ENCODE peak calls at places on chromosomes 11 and 22, in eight cellular contexts. A, U, M, E, W, O, V and Q are unnamed samples.

GRCh38 chr11:102062106-102062505 is 14.9 kb downstream of the CFAP300 start:
- DNase-seq in V (no peak), M (no peak), W (no peak), E (no peak), A (no peak), O (no peak), U (no peak), Q (no peak)

GRCh38 chr22:49419661-49420060 is 408.0 kb downstream of the BRD1 start:
- DNase-seq in O (no peak), E (no peak), W (no peak), A (no peak), M (no peak), U (no peak), V (no peak), Q (no peak)

GRCh38 chr11:86473991-86474833 is 99.5 kb downstream of the CCDC81 start:
- DNase-seq in O (no peak), V (no peak), E (no peak), A (peak), U (no peak), W (no peak), M (peak), Q (no peak)

GRCh38 chr22:48960981-48961655 is 866.6 kb downstream of the BRD1 start:
- DNase-seq in U (no peak), O (no peak), E (no peak), A (no peak), W (no peak), M (peak), V (no peak), Q (peak)

GRCh38 chr11:57800444-57801184 is 39.0 kb downstream of the CTNND1 start:
- DNase-seq in V (peak), E (peak), A (no peak), M (no peak), W (no peak), U (no peak), O (peak), Q (no peak)

GRCh38 chr11:117931971-117932370 is 2.8 kb upstream of the TMPRSS13 start:
- DNase-seq in U (no peak), E (no peak), O (peak), A (no peak), M (no peak), W (peak), V (no peak), Q (no peak)

GRCh38 chr22:27980424-27981148 is 61.5 kb upstream of the PITPNB start:
- DNase-seq in V (no peak), O (no peak), W (no peak), A (no peak), U (no peak), E (no peak), M (no peak), Q (no peak)

GRCh38 chr22:43308451-43309235 is 34.5 kb downstream of the SCUBE1 start:
- DNase-seq in M (no peak), U (no peak), E (no peak), W (no peak), A (no peak), O (no peak), V (no peak), Q (no peak)

GRCh38 chr11:44979536-44980399 is 29.1 kb upstream of the TP53I11 start:
- DNase-seq in A (no peak), U (peak), W (no peak), E (no peak), O (no peak), M (no peak), V (no peak), Q (no peak)

GRCh38 chr11:36090351-36091245 is 146.7 kb downstream of the LDLRAD3 start:
- DNase-seq in U (no peak), E (no peak), W (no peak), O (no peak), A (no peak), V (no peak), M (no peak), Q (no peak)

GRCh38 chr11:63901660-63902059 is 15.3 kb downstream of the RCOR2 start:
- DNase-seq in M (no peak), E (peak), U (no peak), W (no peak), O (peak), A (no peak), V (no peak), Q (no peak)

GRCh38 chr11:104534268-104534667 is 364.0 kb downstream of the CASP12 start:
- DNase-seq in V (no peak), A (no peak), W (no peak), E (peak), O (no peak), M (no peak), U (no peak), Q (no peak)

GRCh38 chr22:24107668-24108067 is 73.6 kb upstream of the SUSD2 start:
- DNase-seq in V (no peak), M (peak), E (peak), A (peak), O (no peak), W (no peak), U (peak), Q (no peak)

GRCh38 chr22:38228326-38228872 is 26.6 kb downstream of the MAFF start:
- DNase-seq in A (no peak), U (no peak), E (no peak), M (no peak), V (no peak), W (no peak), O (no peak), Q (no peak)

GRCh38 chr22:26748845-26749244 is 91.5 kb downstream of the MIAT start:
- DNase-seq in M (no peak), W (no peak), V (no peak), O (no peak), U (no peak), E (no peak), A (peak), Q (no peak)

GRCh38 chr11:111476961-111477360 is 35.2 kb downstream of the BTG4 start:
- DNase-seq in O (no peak), U (no peak), V (no peak), M (no peak), E (no peak), W (no peak), A (no peak), Q (no peak)

GRCh38 chr11:6614446-6614845 is 2.4 kb upstream of the TAF10 start:
- DNase-seq in V (no peak), E (no peak), M (no peak), W (no peak), O (no peak), A (no peak), U (no peak), Q (no peak)

GRCh38 chr22:35435201-35435712 is 35.3 kb downstream of the MCM5 start:
- DNase-seq in U (no peak), M (no peak), W (no peak), V (no peak), E (no peak), A (no peak), O (no peak), Q (no peak)

GRCh38 chr22:45563362-45564040 is 60.8 kb downstream of the FBLN1 start:
- DNase-seq in A (no peak), M (no peak), W (no peak), E (no peak), O (no peak), U (no peak), V (no peak), Q (no peak)

GRCh38 chr22:37260939-37261338 is 16.9 kb upstream of the RAC2 start:
- DNase-seq in M (no peak), E (peak), U (peak), O (peak), A (peak), V (peak), W (no peak), Q (peak)

GRCh38 chr11:69662806-69663205 is 12.3 kb downstream of the LTO1 start:
- DNase-seq in E (no peak), O (no peak), M (no peak), W (no peak), V (no peak), A (no peak), U (no peak), Q (no peak)

GRCh38 chr11:130650456-130651068 is 202.1 kb downstream of the ADAMTS15 start:
- DNase-seq in V (no peak), E (no peak), M (no peak), O (no peak), W (no peak), U (no peak), A (no peak), Q (no peak)

GRCh38 chr22:48242461-48242864 is 1480.0 kb downstream of the TBC1D22A start:
- DNase-seq in U (no peak), V (no peak), O (no peak), A (no peak), E (no peak), W (no peak), M (no peak), Q (no peak)

GRCh38 chr11:6655790-6656580 is at the start of gene DCHS1:
- DNase-seq in M (no peak), E (no peak), U (no peak), A (peak), O (no peak), V (no peak), W (no peak), Q (no peak)

GRCh38 chr22:23539135-23539838 is 40.8 kb downstream of the IGLL1 start:
- DNase-seq in M (peak), O (peak), U (peak), W (peak), A (peak), E (peak), V (peak), Q (no peak)

GRCh38 chr11:78350101-78350645 is 67.4 kb downstream of the GAB2 start:
- DNase-seq in V (no peak), E (peak), M (no peak), A (no peak), W (no peak), O (no peak), U (peak), Q (no peak)

GRCh38 chr11:63512816-63513215 is 6.9 kb downstream of the LGALS12 start:
- DNase-seq in U (no peak), V (no peak), M (no peak), E (no peak), W (no peak), O (no peak), A (no peak), Q (no peak)

GRCh38 chr11:61080986-61081590 is 21.2 kb upstream of the CD5 start:
- DNase-seq in U (no peak), M (no peak), W (no peak), E (no peak), V (no peak), A (no peak), O (peak), Q (no peak)

GRCh38 chr11:11620966-11621880 is 582 bp downstream of the GALNT18 start:
- DNase-seq in E (peak), V (peak), A (peak), W (no peak), M (no peak), O (peak), U (peak), Q (no peak)

GRCh38 chr11:79493555-79494171 is 52.8 kb upstream of the TENM4 start:
- DNase-seq in M (peak), E (peak), W (no peak), O (peak), A (peak), U (peak), V (peak), Q (peak)

GRCh38 chr22:20979243-20979809 is 2.8 kb upstream of the LZTR1 start:
- DNase-seq in U (peak), O (peak), V (no peak), A (peak), W (no peak), M (no peak), E (peak), Q (peak)